ENCODE peak calls at places on chromosomes 2 and 18, in six cellular contexts. F, W, P, S, N and L are unnamed samples.

GRCh38 chr2:129849559-129850160 is 129.8 kb upstream of the RAB6C start:
- DNase-seq in S (peak; percentile 46), P (peak; percentile 33), W (peak; percentile 82), F (no peak), N (no peak), L (peak; percentile 12)

GRCh38 chr2:203379156-203379555 is 51.0 kb downstream of the ABI2 start:
- DNase-seq in N (no peak), P (no peak), W (no peak), S (no peak), F (no peak), L (no peak)

GRCh38 chr2:50538137-50538536 is 493.8 kb downstream of the NRXN1 start:
- DNase-seq in S (no peak), P (no peak), W (no peak), N (no peak), F (no peak), L (no peak)

GRCh38 chr2:85106489-85107180 is 26.6 kb upstream of the TCF7L1 start:
- DNase-seq in F (no peak), W (no peak), S (no peak), N (no peak), P (peak; percentile 59), L (no peak)

GRCh38 chr18:26293982-26294381 is 67.7 kb downstream of the TAF4B start:
- DNase-seq in F (no peak), W (no peak), P (no peak), N (no peak), S (no peak), L (no peak)

GRCh38 chr2:239712755-239713154 is 311.9 kb upstream of the HDAC4 start:
- DNase-seq in F (no peak), S (no peak), N (no peak), W (no peak), P (no peak), L (no peak)

GRCh38 chr2:234555616-234556249 is 58.9 kb upstream of the ARL4C start:
- DNase-seq in P (no peak), S (no peak), W (no peak), N (no peak), F (no peak), L (no peak)

GRCh38 chr2:71748227-71748626 is 294.9 kb downstream of the DYSF start:
- DNase-seq in N (no peak), S (no peak), P (no peak), W (no peak), F (peak; percentile 85), L (no peak)

GRCh38 chr2:133651861-133652260 is 83.6 kb upstream of the NCKAP5 start:
- DNase-seq in N (no peak), W (no peak), P (no peak), S (no peak), F (no peak), L (no peak)

GRCh38 chr2:133653116-133653515 is 84.9 kb upstream of the NCKAP5 start:
- DNase-seq in F (no peak), S (no peak), N (no peak), W (no peak), P (no peak), L (no peak)

GRCh38 chr2:133657591-133657990 is 89.3 kb upstream of the NCKAP5 start:
- DNase-seq in W (no peak), N (no peak), P (no peak), S (no peak), F (no peak), L (no peak)

GRCh38 chr2:133655565-133656113 is 87.4 kb upstream of the NCKAP5 start:
- DNase-seq in F (no peak), N (no peak), P (no peak), S (no peak), W (no peak), L (no peak)

DNA sequence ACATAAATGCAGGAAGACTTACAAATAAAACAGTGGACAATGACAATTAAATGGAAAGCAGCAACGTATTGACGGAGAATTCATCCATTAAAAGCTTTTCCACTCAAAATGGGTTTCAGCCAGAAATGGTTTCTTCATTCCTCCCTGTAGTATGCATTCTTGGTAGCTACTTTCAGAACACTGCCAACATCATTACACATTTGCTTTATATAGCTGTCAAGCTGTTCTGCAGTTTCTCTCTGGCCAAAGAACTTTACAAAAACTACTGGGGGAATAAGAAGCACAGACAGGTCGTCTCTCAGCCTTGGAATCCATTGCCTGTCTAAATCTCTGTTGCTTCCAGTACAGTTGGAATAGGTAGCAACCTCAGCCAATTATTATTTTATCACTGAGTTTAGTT is 84.1 kb upstream of the NCKAP5 start:
- DNase-seq in P (no peak), S (no peak), W (no peak), F (no peak), N (no peak), L (no peak)
- H3K4me3 ChIP-seq in P (no peak overlapping the region), S (no peak overlapping the region), W (no peak overlapping the region), F (no peak overlapping the region), N (no peak overlapping the region), L (no peak overlapping the region)

GRCh38 chr18:65968605-65969004 is 217.8 kb downstream of the CDH7 start:
- DNase-seq in W (peak; percentile 51), S (no peak), N (no peak), P (no peak), F (no peak), L (no peak)
- TF ChIP-seq CTCF in W (peak; percentile 58), S (no peak), N (no peak), P (no peak), F (no peak), L (no peak)

GRCh38 chr2:160303527-160303926 is 103.5 kb upstream of the ITGB6 start:
- DNase-seq in W (no peak), S (no peak), N (no peak), F (no peak), P (no peak), L (no peak)
- H3K4me3 ChIP-seq in W (no peak overlapping the region), S (no peak overlapping the region), N (no peak overlapping the region), F (no peak overlapping the region), P (no peak overlapping the region), L (no peak overlapping the region)

DNA sequence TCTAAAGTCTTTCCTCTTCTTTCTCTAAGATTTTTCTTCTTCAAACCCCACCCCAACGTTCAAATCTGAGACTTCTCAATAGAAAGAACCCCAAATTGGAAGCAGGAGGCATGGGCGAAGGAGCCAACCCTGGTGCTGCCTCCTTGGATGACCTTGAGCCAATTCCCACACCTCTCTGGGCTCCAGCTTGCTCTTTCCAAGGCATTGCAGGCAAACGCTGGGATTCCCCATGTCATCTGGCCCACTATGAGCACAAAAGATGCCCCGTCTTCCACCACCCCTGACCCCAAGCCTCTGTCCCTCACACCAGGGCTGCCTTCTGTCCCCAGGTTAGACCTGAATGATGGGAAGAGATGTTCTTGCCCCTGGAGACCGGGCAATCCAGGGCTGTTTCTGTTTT is 57.0 kb downstream of the TTC32 start:
- DNase-seq in N (peak; percentile 5), F (no peak), W (no peak), P (no peak), S (no peak), L (no peak)
- TF ChIP-seq CTCF in N (no peak), F (no peak), W (no peak), P (no peak), S (no peak), L (no peak)

DNA sequence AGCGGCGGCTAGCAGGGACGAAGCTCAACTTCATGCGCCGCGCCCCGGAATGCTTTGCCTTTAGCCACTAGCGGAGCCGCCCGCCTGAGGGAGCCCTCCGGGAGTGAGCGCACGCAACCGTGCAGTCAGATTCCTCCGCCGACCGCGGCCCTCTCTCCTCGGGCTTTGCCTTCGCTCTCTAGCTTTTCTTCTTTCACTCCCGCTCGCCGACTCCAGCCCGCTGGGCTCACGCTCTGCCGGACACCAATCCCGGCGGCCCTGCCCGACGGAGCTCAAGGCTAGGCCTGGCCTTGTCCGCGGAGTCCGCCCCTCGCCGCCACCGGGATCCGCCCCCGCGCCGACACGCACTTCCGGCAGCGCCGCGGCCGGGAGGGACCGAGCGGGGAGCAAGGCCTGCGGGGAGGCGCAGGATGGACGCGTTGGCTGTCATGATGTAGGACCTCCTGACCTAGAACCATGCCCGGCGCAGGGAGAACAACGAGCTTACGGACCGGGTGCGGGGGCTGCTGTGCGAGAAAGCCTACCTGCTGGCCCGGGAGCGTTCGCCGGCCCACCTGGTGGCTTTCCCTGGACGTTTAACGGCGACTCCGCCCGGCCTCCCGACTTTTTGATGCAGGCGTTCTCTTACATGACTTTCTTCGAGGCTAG is 40.8 kb upstream of the AKAIN1 start:
- DNase-seq in W (peak; percentile 92), S (peak; percentile 70), P (peak; percentile 42), F (peak; percentile 92), N (peak; percentile 88), L (peak; percentile 39)
- H3K4me3 ChIP-seq in W (peak overlapping the region; percentile 91), S (peak overlapping the region; percentile 83), P (peak overlapping the region; percentile 88), F (peak overlapping the region; percentile 89), N (peak overlapping the region; percentile 71), L (peak overlapping the region; percentile 86)

DNA sequence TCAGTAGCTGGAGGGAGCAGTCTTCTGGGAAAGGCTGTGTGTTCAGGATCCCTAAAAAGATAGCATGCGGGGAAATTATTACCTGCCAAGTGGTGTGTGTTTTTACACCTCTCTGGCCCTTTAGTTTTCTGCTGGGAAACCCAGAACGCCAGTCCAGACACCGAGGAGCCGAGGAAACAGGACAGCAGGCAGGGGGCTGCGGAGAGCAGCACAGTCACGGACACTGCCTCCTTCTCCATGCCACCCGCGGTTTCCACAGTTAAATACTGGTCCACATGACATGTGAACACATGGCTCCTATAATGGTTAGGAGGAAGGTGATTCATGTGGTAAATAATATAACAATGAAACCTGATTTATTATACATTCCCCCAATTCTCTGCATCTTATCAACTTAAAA is 20.4 kb downstream of the CNOT11 start:
- DNase-seq in N (no peak), F (no peak), P (no peak), W (no peak), S (no peak), L (no peak)
- TF ChIP-seq CTCF in N (no peak), F (no peak), P (no peak), W (peak; percentile 19), S (no peak), L (no peak)

GRCh38 chr2:97660044-97660774 is 3.6 kb downstream of the ACTR1B start:
- DNase-seq in S (no peak), W (no peak), N (no peak), P (no peak), F (no peak), L (no peak)
- H3K4me3 ChIP-seq in S (no peak overlapping the region), W (no peak overlapping the region), N (no peak overlapping the region), P (no peak overlapping the region), F (no peak overlapping the region), L (no peak overlapping the region)

GRCh38 chr2:172242968-172243367 is 140.3 kb upstream of the DLX2 start:
- DNase-seq in F (no peak), N (peak; percentile 59), W (no peak), P (no peak), S (no peak), L (no peak)
- TF ChIP-seq CTCF in F (no peak), N (no peak), W (no peak), P (no peak), S (no peak), L (no peak)

DNA sequence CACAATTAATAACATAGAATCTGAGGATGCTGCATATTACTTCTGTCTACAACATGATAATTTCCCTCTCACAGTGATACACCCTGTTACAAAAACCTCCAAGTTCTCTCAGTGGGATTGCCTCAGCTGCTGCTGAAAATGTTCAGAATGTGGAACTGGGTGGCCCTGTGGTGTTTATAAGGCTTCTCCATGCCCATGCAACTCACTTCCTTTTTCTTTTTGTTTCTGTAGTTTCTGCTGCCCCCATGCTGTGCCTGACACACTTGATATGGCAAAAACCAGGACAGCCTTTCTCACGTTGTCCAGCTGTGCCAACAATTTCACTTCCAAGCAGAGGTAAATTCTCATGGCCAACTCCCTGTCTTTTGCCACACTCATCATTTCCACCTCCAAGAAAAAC is 206.2 kb downstream of the RPIA start:
- DNase-seq in W (no peak), F (no peak), N (no peak), S (no peak), P (no peak), L (no peak)
- H3K4me3 ChIP-seq in W (no peak overlapping the region), F (no peak overlapping the region), N (no peak overlapping the region), S (no peak overlapping the region), P (no peak overlapping the region), L (no peak overlapping the region)